ENCODE peak calls at places on chromosomes 16 and 17, in seven cellular contexts. W is uterus, V is ovary, Y is Peyer's patch, D is A549, A is endothelial cell of umbilical vein, X is body of pancreas. B is an unnamed sample.

GRCh38 chr17:80998388-80999223 is 7.0 kb downstream of the CHMP6 start:
- DNase-seq in W (no peak), X (no peak), Y (no peak), A (no peak), V (no peak), D (no peak), B (no peak)

GRCh38 chr16:2664522-2665096 is 17.7 kb upstream of the KCTD5 start:
- DNase-seq in X (no peak), A (no peak), Y (no peak), V (no peak), W (no peak), D (no peak), B (no peak)

GRCh38 chr17:69574257-69575197 is 160.0 kb downstream of the MAP2K6 start:
- DNase-seq in W (no peak), A (peak), D (no peak), V (peak), X (no peak), Y (no peak), B (no peak)

GRCh38 chr17:40450175-40450574 is 6.9 kb downstream of the IGFBP4 start:
- DNase-seq in Y (peak), X (peak), D (peak), V (no peak), A (peak), W (peak), B (no peak)

GRCh38 chr17:9217151-9218067 is 196.1 kb downstream of the NTN1 start:
- DNase-seq in V (no peak), Y (no peak), W (no peak), X (no peak), D (no peak), A (no peak), B (no peak)

GRCh38 chr17:1203111-1203966 is 23.6 kb upstream of the ABR start:
- DNase-seq in D (peak), X (peak), W (peak), A (peak), Y (peak), V (peak), B (peak)

GRCh38 chr17:68763551-68763950 is 162.4 kb upstream of the FAM20A start:
- DNase-seq in Y (no peak), D (no peak), A (no peak), V (no peak), W (no peak), X (no peak), B (no peak)

GRCh38 chr16:75296606-75297005 is 45.2 kb upstream of the BCAR1 start:
- DNase-seq in V (peak), W (no peak), X (peak), D (no peak), Y (no peak), A (peak), B (no peak)

GRCh38 chr16:54268766-54269165 is 17.8 kb downstream of the IRX3 start:
- DNase-seq in Y (no peak), X (no peak), W (no peak), D (no peak), V (no peak), A (no peak), B (no peak)

GRCh38 chr17:36731091-36731490 is 129.7 kb downstream of the MRM1 start:
- DNase-seq in V (no peak), X (no peak), W (no peak), Y (no peak), D (no peak), A (no peak), B (no peak)

GRCh38 chr17:44071772-44072171 is 1.2 kb downstream of the G6PC3 start:
- DNase-seq in A (peak), Y (no peak), V (no peak), W (no peak), X (no peak), D (no peak), B (no peak)

GRCh38 chr16:15583526-15583925 is 59.4 kb downstream of the MARF1 start:
- DNase-seq in A (no peak), D (no peak), V (no peak), Y (no peak), W (no peak), X (no peak), B (no peak)

GRCh38 chr17:73933871-73934270 is 269.6 kb upstream of the RPL38 start:
- DNase-seq in V (no peak), W (no peak), A (no peak), X (no peak), Y (no peak), D (no peak), B (no peak)

GRCh38 chr16:80028581-80029380 is 428.2 kb upstream of the MAF start:
- DNase-seq in X (no peak), Y (no peak), A (no peak), D (no peak), W (no peak), V (no peak), B (no peak)

GRCh38 chr17:53548252-53548651 is 274.5 kb upstream of the KIF2B start:
- DNase-seq in Y (no peak), V (no peak), W (no peak), X (no peak), A (no peak), D (no peak), B (no peak)

GRCh38 chr17:76793775-76794174 is 55.9 kb downstream of the MFSD11 start:
- DNase-seq in D (peak), A (peak), V (no peak), W (no peak), X (no peak), Y (no peak), B (no peak)

GRCh38 chr17:7548585-7549400 is at the start of gene TNFSF12:
- DNase-seq in X (peak), V (peak), D (no peak), Y (peak), W (peak), A (peak), B (peak)

GRCh38 chr17:78993241-78993956 is 13.7 kb upstream of the LGALS3BP start:
- DNase-seq in W (peak), V (peak), X (peak), A (peak), Y (peak), D (peak), B (no peak)

GRCh38 chr17:74276561-74277009 is 2.6 kb downstream of the DNAI2 start:
- DNase-seq in W (peak), Y (no peak), D (no peak), A (no peak), V (peak), X (no peak), B (no peak)

GRCh38 chr16:57093845-57094564 is 1.6 kb downstream of the CPNE2 start:
- DNase-seq in X (peak), V (no peak), Y (no peak), A (no peak), W (no peak), D (no peak), B (no peak)

GRCh38 chr16:22192261-22193133 is 13.6 kb upstream of the EEF2K start:
- DNase-seq in W (peak), A (peak), V (peak), X (peak), Y (peak), D (no peak), B (no peak)

GRCh38 chr16:50502616-50503000 is 45.6 kb upstream of the NKD1 start:
- DNase-seq in X (no peak), W (no peak), Y (no peak), D (no peak), V (no peak), A (no peak), B (no peak)

GRCh38 chr17:36149296-36149820 is 27.1 kb downstream of the TBC1D3B start:
- DNase-seq in X (peak), A (no peak), W (peak), D (no peak), Y (no peak), V (peak), B (peak)

GRCh38 chr17:30230596-30231125 is 4.8 kb downstream of the SLC6A4 start:
- DNase-seq in D (no peak), W (no peak), V (no peak), X (no peak), A (no peak), Y (no peak), B (no peak)

GRCh38 chr16:54286067-54286329 is 589 bp downstream of the IRX3 start:
- DNase-seq in Y (no peak), D (no peak), V (no peak), W (no peak), X (no peak), A (no peak), B (peak)

GRCh38 chr16:56849690-56850680 is 15.0 kb upstream of the SLC12A3 start:
- DNase-seq in X (no peak), A (no peak), W (no peak), Y (no peak), V (no peak), D (no peak), B (no peak)

GRCh38 chr17:75763269-75763607 is 1.8 kb downstream of the GALK1 start:
- DNase-seq in X (no peak), A (no peak), Y (no peak), W (no peak), V (no peak), D (no peak), B (no peak)

GRCh38 chr16:85554114-85554790 is 58.9 kb upstream of the GSE1 start:
- DNase-seq in D (peak), W (peak), V (peak), Y (peak), X (peak), A (peak), B (peak)

GRCh38 chr16:56728027-56728426 is 1.9 kb upstream of the NUP93 start:
- DNase-seq in X (no peak), Y (no peak), W (no peak), V (no peak), A (no peak), D (no peak), B (no peak)

GRCh38 chr17:50872710-50873424 is 6.7 kb upstream of the TOB1 start:
- DNase-seq in X (peak), Y (no peak), V (no peak), D (no peak), W (no peak), A (no peak), B (no peak)

GRCh38 chr16:77840093-77840492 is 51.7 kb downstream of the VAT1L start:
- DNase-seq in V (no peak), W (no peak), X (no peak), A (no peak), D (no peak), Y (no peak), B (no peak)

GRCh38 chr17:1082579-1082978 is 85.7 kb downstream of the TIMM22 start:
- DNase-seq in W (no peak), Y (no peak), X (peak), D (no peak), A (peak), V (no peak), B (no peak)

GRCh38 chr16:22317001-22317530 is 19.9 kb downstream of the POLR3E start:
- DNase-seq in V (no peak), W (no peak), X (no peak), D (no peak), A (no peak), Y (no peak), B (no peak)

GRCh38 chr16:26983426-26983825 is 83.3 kb upstream of the C16orf82 start:
- DNase-seq in V (no peak), X (no peak), W (no peak), Y (no peak), D (no peak), A (no peak), B (no peak)

GRCh38 chr16:5046914-5047313 is 13.2 kb upstream of the NAGPA start:
- DNase-seq in X (no peak), A (no peak), W (no peak), V (no peak), Y (no peak), D (no peak), B (no peak)

GRCh38 chr16:31472559-31473203 is 729 bp downstream of the TGFB1I1 start:
- DNase-seq in A (peak), Y (peak), W (peak), V (peak), X (peak), D (peak), B (peak)

GRCh38 chr16:31470615-31471014 is 1.3 kb upstream of the TGFB1I1 start:
- DNase-seq in A (no peak), W (no peak), Y (no peak), V (no peak), D (no peak), X (no peak), B (no peak)

GRCh38 chr16:31473300-31474052 is 1.5 kb downstream of the TGFB1I1 start:
- DNase-seq in X (no peak), D (no peak), W (no peak), A (no peak), Y (no peak), V (no peak), B (no peak)

GRCh38 chr16:31471241-31471874 is 594 bp upstream of the TGFB1I1 start:
- DNase-seq in W (no peak), A (no peak), V (no peak), Y (no peak), D (no peak), X (no peak), B (no peak)

GRCh38 chr16:31471875-31472558 is at the start of gene TGFB1I1:
- DNase-seq in V (peak), A (peak), X (peak), Y (no peak), D (peak), W (peak), B (peak)
- TF ChIP-seq POLR2A in V (peak), A (peak), X (no peak), Y (no peak), D (peak), W (peak), B (peak)

GRCh38 chr16:31189412-31189778 is 9.5 kb downstream of the FUS start:
- DNase-seq in V (no peak), Y (no peak), X (no peak), A (no peak), W (no peak), D (no peak), B (no peak)

GRCh38 chr16:31191697-31192428 is 10.7 kb downstream of the PYCARD start:
- DNase-seq in A (no peak), X (no peak), W (no peak), Y (no peak), D (no peak), V (no peak), B (no peak)

GRCh38 chr16:31188450-31189411 is 8.8 kb downstream of the FUS start:
- DNase-seq in W (no peak), X (no peak), V (no peak), D (no peak), A (no peak), Y (no peak), B (no peak)

GRCh38 chr16:31190818-31191444 is 11.0 kb downstream of the FUS start:
- DNase-seq in W (no peak), X (no peak), A (no peak), V (no peak), Y (no peak), D (no peak), B (no peak)

GRCh38 chr16:31190061-31190460 is 10.1 kb downstream of the FUS start:
- DNase-seq in D (no peak), A (no peak), X (no peak), Y (no peak), V (no peak), W (no peak), B (no peak)
- TF ChIP-seq POLR2A in D (no peak), A (no peak), X (no peak), Y (no peak), V (no peak), W (no peak), B (no peak)

GRCh38 chr16:11106726-11107125 is 149.3 kb downstream of the SOCS1 start:
- DNase-seq in A (no peak), V (no peak), D (no peak), X (no peak), W (no peak), Y (no peak), B (no peak)

GRCh38 chr16:11107781-11108465 is 148.1 kb downstream of the SOCS1 start:
- DNase-seq in A (no peak), Y (no peak), D (no peak), X (no peak), V (no peak), W (no peak), B (no peak)

GRCh38 chr16:11104168-11105037 is 151.6 kb downstream of the SOCS1 start:
- DNase-seq in V (no peak), X (no peak), D (no peak), A (no peak), Y (no peak), W (no peak), B (no peak)

GRCh38 chr16:11102523-11102898 is 153.5 kb downstream of the SOCS1 start:
- DNase-seq in W (no peak), X (no peak), V (no peak), D (no peak), A (no peak), Y (no peak), B (no peak)

DNA sequence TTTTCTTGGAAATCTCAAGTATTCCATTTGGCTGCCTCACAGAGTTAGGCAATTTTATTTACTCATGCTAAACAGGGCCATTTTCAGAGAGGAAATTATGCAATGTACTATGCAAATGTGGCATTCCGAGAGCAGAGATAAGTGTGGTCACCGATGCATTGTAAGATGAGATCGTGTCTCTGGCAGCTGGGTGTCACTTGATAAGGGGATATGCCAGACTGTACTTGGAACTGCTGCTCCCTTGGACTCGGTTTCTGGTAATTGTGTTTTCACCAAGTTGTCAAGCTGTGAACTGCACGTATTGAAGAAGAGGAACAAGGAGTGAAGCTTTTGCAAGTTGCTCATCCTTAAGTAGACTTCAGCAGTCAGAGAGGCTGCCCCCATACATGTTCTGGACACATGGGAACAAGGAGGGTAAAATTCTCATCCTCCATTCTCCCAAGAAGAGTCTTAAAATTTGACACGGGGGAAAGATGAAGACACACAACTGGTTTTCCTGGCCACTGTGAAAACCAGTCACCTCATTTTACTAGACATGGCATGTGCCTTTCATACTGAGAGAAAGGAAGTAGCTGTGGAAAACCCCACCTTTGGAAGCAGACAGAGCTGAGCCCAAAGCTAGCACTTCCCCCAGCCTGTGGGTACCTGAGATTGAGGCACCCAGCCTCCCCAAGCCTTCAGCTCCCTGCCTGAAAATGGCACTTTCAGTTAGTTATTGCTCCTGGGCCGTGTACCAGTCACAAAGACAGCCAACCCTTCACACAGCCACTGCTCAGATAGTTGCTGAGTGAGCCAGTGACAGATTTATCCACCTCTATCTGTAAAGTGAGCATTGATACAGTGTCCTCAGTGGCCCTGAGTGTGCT is 150.7 kb downstream of the SOCS1 start:
- DNase-seq in A (peak), V (no peak), D (no peak), W (peak), X (no peak), Y (peak), B (no peak)
- TF ChIP-seq POLR2A in A (no peak), V (peak), D (no peak), W (no peak), X (no peak), Y (no peak), B (no peak)

GRCh38 chr16:68235882-68236803 is at the start of gene ESRP2:
- DNase-seq in X (peak), Y (peak), D (no peak), V (peak), A (no peak), W (peak), B (no peak)

GRCh38 chr16:68238029-68238345 is 2.1 kb upstream of the ESRP2 start:
- DNase-seq in A (no peak), Y (peak), W (no peak), V (no peak), X (no peak), D (no peak), B (no peak)

GRCh38 chr16:68235105-68235881 is 634 bp downstream of the ESRP2 start:
- DNase-seq in W (peak), V (no peak), Y (no peak), A (no peak), X (peak), D (no peak), B (no peak)

GRCh38 chr16:68236804-68237242 is 896 bp upstream of the ESRP2 start:
- DNase-seq in D (no peak), A (peak), Y (no peak), X (no peak), V (no peak), W (no peak), B (no peak)

DNA sequence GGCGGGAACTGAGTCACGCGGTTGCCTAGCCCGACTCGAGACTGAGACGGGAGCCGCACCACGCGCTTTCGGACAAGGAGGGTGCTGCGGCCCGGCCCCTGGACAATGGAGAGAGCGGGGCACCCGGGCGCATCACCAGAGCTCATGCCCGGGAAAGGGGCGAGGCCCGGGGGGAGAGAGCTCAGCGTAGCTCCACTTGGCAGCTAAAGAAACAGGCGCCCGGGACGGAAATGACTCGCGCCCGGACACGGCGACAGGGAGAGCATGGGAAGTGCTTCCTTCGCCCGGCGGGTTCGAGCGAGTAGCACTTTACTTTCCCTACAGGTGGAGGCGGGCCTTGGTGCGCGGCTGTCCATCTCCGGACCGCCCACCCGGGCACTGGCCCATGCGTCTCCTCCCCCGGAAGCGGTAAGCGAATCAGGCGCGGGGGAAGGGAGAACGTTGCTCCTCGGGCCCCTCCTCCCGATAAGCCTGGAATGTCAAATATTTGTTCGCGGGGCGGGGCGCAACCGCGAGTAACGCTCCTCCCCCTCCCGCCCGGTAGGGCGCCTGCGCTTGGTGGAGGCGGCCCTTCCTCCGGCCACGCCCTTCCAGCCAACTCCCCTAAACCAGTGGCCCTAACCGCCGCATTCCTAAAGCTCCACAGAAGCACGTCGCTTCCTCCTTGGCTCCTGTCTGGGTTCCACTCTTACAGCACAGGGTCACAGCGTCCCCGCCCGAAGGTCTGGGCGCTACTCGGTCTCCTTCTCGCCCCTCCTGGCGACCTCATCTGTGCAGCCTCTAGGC is 1.5 kb upstream of the ESRP2 start:
- DNase-seq in Y (peak), V (peak), W (peak), A (peak), X (peak), D (peak), B (peak)
- TF ChIP-seq POLR2A in Y (peak), V (peak), W (peak), A (peak), X (peak), D (peak), B (peak)